ENCODE peak calls at places on chromosomes 11 and 22, in ten cellular contexts. H, I, Y, G, E, Z, J, Q, X and R are unnamed samples.

GRCh38 chr22:17970205-17970708 is 54.1 kb downstream of the MICAL3 start:
- DNase-seq in I (no peak), Q (no peak), Y (no peak), H (no peak), Z (no peak), J (no peak), G (no peak), E (no peak), X (no peak), R (no peak)

GRCh38 chr22:29443861-29444431 is 5.6 kb downstream of the RFPL1 start:
- DNase-seq in X (no peak), J (peak), E (no peak), Y (no peak), H (no peak), I (no peak), Q (no peak), Z (no peak), G (no peak), R (no peak)

GRCh38 chr11:64165482-64165841 is 451 bp downstream of the MACROD1 start:
- DNase-seq in G (peak), Y (no peak), J (peak), I (no peak), Z (peak), X (no peak), H (peak), E (no peak), Q (peak), R (no peak)

GRCh38 chr11:127693686-127694085 is 693.1 kb upstream of the KIRREL3 start:
- DNase-seq in I (no peak), Z (no peak), E (no peak), G (no peak), X (no peak), Y (no peak), H (no peak), J (no peak), Q (no peak), R (no peak)

GRCh38 chr11:82906236-82906635 is 4.7 kb downstream of the DDIAS start:
- DNase-seq in Q (no peak), I (peak), Z (no peak), E (no peak), J (no peak), H (no peak), G (no peak), Y (no peak), X (no peak), R (no peak)

GRCh38 chr22:20610757-20611156 is 103.3 kb downstream of the MED15 start:
- DNase-seq in X (no peak), H (no peak), Y (no peak), I (no peak), Z (no peak), G (no peak), Q (no peak), E (no peak), J (no peak), R (no peak)

GRCh38 chr11:844693-845644 is 2.3 kb downstream of the TSPAN4 start:
- DNase-seq in E (peak), X (peak), Q (peak), I (no peak), H (peak), Z (peak), G (no peak), J (peak), Y (no peak), R (peak)

GRCh38 chr22:45083659-45084305 is 74.0 kb upstream of the PHF21B start:
- DNase-seq in E (no peak), I (no peak), G (no peak), Z (no peak), H (no peak), J (no peak), X (no peak), Q (no peak), Y (no peak), R (no peak)

GRCh38 chr11:60743058-60743457 is 13.6 kb upstream of the MS4A15 start:
- DNase-seq in X (no peak), Y (no peak), I (no peak), H (no peak), J (no peak), G (no peak), Z (no peak), Q (no peak), E (no peak), R (no peak)

GRCh38 chr11:17066691-17067090 is 10.8 kb downstream of the RPS13 start:
- DNase-seq in H (no peak), Q (no peak), J (no peak), E (no peak), G (no peak), X (no peak), Z (no peak), Y (no peak), I (no peak), R (no peak)

GRCh38 chr22:37316875-37317371 is 34.6 kb downstream of the CYTH4 start:
- DNase-seq in I (peak), Z (peak), X (no peak), H (peak), G (peak), Q (peak), E (peak), J (peak), Y (peak), R (peak)

GRCh38 chr11:120098503-120099054 is 39.3 kb downstream of the TRIM29 start:
- DNase-seq in Q (no peak), E (no peak), Z (no peak), G (no peak), J (no peak), X (no peak), H (no peak), Y (no peak), I (no peak), R (no peak)

GRCh38 chr11:84019576-84020194 is 733.5 kb upstream of the CCDC90B start:
- DNase-seq in Z (no peak), Q (no peak), G (no peak), Y (no peak), E (no peak), X (no peak), I (no peak), H (no peak), J (no peak), R (no peak)

GRCh38 chr11:130037058-130037457 is 32.6 kb upstream of the APLP2 start:
- DNase-seq in E (no peak), J (peak), X (no peak), H (no peak), Y (no peak), Z (no peak), G (no peak), I (no peak), Q (no peak), R (no peak)

GRCh38 chr11:109644158-109644557 is 222.2 kb downstream of the C11orf87 start:
- DNase-seq in Y (no peak), Q (no peak), H (no peak), G (no peak), E (no peak), J (no peak), Z (no peak), X (no peak), I (no peak), R (no peak)

GRCh38 chr11:47669856-47670255 is 27.5 kb upstream of the MTCH2 start:
- DNase-seq in Q (no peak), H (no peak), G (no peak), J (no peak), Z (no peak), E (no peak), I (no peak), X (no peak), Y (no peak), R (no peak)

GRCh38 chr11:35151241-35151640 is 12.3 kb downstream of the CD44 start:
- DNase-seq in I (no peak), Q (no peak), E (no peak), X (no peak), J (no peak), H (no peak), Y (no peak), G (no peak), Z (no peak), R (no peak)

GRCh38 chr11:12526789-12527188 is 147.4 kb upstream of the TEAD1 start:
- DNase-seq in J (no peak), I (no peak), Q (no peak), Y (no peak), X (no peak), H (no peak), E (no peak), G (no peak), Z (no peak), R (no peak)

GRCh38 chr22:46849951-46850350 is 87.5 kb downstream of the TBC1D22A start:
- DNase-seq in H (no peak), G (no peak), J (no peak), X (no peak), E (no peak), Y (no peak), Z (no peak), Q (no peak), I (no peak), R (no peak)

DNA sequence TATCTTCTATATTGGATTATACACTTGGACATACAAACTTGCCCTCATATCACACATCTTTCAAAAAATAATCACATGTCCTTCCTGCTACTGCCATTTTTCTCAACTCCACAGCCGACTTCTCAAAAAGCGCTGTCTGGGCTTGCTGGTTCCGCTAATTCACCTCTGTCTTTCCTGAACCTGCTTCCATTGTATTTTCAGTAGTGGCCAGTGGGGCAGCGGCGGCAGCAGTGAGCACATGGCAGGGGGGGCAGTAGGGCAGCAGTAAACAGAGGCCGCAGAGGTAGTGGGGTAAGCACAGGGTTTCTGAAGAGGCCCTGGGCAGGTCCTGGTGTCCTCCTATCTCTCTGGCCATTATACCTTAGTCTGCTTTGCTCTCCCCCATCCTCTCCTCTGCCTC is 126.3 kb downstream of the RRAS2 start:
- DNase-seq in Q (no peak), I (no peak), J (peak), X (no peak), G (no peak), Y (no peak), H (no peak), Z (no peak), E (no peak), R (no peak)
- TF ChIP-seq CTCF in Q (peak), I (peak), J (peak), X (no peak), G (peak), Y (no peak), H (peak), Z (no peak), E (peak), R (no peak)

DNA sequence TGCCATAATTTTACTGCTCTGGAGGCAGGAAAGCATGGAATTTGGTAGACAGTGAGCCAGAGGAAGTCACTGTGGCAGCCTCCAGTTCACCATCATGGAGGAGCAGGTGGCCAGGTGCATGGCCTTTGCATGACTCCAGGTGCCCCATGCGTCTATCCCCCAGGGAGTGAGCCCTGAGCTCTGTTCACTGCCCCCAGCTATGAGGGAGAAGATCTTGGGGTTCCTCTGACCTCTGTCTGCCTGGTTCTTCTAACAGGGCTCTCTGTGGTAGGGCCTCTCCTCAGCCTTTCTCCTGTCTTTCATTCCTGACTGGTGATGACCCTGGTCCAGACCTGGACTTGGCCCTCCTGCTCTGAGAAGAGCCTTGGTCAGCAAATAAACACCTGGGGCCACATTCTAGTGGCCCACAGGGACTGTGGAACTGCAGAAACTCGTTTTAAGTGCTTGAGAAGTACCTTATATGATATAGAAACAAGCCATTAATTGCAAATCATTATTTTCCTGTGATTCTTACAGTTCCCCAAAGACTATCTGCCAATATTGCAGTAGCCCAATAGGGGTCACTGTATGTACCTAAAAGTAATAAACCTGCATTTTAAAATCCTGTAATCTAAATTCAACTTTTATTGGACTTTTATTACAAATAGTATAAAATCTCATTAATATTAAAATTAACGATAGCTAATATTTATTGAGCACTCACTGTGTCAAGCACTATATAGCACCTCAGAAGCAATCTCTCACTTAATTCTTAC is 120.0 kb upstream of the SYT13 start:
- DNase-seq in G (no peak), Y (no peak), H (no peak), Q (no peak), I (no peak), E (no peak), X (no peak), J (no peak), Z (no peak), R (no peak)
- TF ChIP-seq CTCF in G (peak), Y (no peak), H (peak), Q (peak), I (peak), E (peak), X (peak), J (no peak), Z (no peak), R (peak)

GRCh38 chr11:8318536-8318935 is 54.9 kb upstream of the LMO1 start:
- DNase-seq in X (no peak), G (no peak), J (no peak), E (no peak), Q (no peak), Z (no peak), H (peak), I (no peak), Y (no peak), R (no peak)
- TF ChIP-seq CTCF in X (no peak), G (peak), J (no peak), E (no peak), Q (peak), Z (no peak), H (no peak), I (peak), Y (no peak), R (no peak)

DNA sequence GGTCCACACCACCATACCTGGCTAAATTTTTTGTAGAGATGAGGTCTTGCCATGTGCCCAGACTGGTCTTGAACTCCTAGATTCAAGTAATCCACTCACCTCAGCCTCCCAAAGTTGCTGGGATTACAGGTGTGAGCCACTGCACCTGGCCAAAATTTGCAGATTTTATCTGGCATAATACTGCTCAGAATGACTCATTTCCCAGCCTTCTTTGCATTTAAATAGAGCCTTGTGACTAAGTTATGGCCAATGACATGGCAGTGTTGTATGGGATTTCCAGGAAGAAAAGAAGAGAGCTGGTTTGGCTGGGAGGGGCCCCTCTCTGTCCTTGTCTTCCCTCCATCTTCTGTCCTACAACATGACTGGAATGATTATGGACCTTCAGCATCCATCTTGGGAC is 55.8 kb downstream of the CCDC34 start:
- DNase-seq in J (no peak), Y (no peak), Z (no peak), E (no peak), I (no peak), X (no peak), H (no peak), Q (no peak), G (no peak), R (no peak)
- TF ChIP-seq CTCF in J (no peak), Y (no peak), Z (no peak), E (no peak), I (no peak), X (no peak), H (no peak), Q (no peak), G (no peak), R (no peak)